ENCODE peak calls at places on chromosome 11, in five cellular contexts. One of them, this sample, is unnamed.

GRCh38 chr11:72141066-72141465 is 5.5 kb downstream of the FOLR3 start:
- DNase-seq in activated CD8-positive, alpha-beta memory T cell treated with anti-CD3 and anti-CD28 coated beads, Interleukin-2, amount 50 U/mL, for 48 hours: no peak
- DNase-seq in cerebellum: no peak
- DNase-seq in activated CD4-positive, alpha-beta T cell treated with anti-CD3 and anti-CD28 coated beads for 36 hours: peak; percentile 62
- DNase-seq in NB4: peak; percentile 68
- DNase-seq in this sample: no peak

GRCh38 chr11:33773399-33774355 is 643 bp downstream of the FBXO3 start:
- DNase-seq in activated CD8-positive, alpha-beta memory T cell treated with anti-CD3 and anti-CD28 coated beads, Interleukin-2, amount 50 U/mL, for 48 hours: peak; percentile 60
- DNase-seq in cerebellum: no peak
- DNase-seq in activated CD4-positive, alpha-beta T cell treated with anti-CD3 and anti-CD28 coated beads for 36 hours: peak; percentile 59
- DNase-seq in NB4: no peak
- DNase-seq in this sample: no peak

GRCh38 chr11:93908689-93909088 is 58.3 kb upstream of the VSTM5 start:
- DNase-seq in activated CD8-positive, alpha-beta memory T cell treated with anti-CD3 and anti-CD28 coated beads, Interleukin-2, amount 50 U/mL, for 48 hours: no peak
- DNase-seq in cerebellum: no peak
- DNase-seq in activated CD4-positive, alpha-beta T cell treated with anti-CD3 and anti-CD28 coated beads for 36 hours: no peak
- DNase-seq in NB4: no peak
- DNase-seq in this sample: no peak

GRCh38 chr11:100932474-100933100 is 197.0 kb downstream of the PGR start:
- DNase-seq in activated CD8-positive, alpha-beta memory T cell treated with anti-CD3 and anti-CD28 coated beads, Interleukin-2, amount 50 U/mL, for 48 hours: no peak
- DNase-seq in cerebellum: peak; percentile 2
- DNase-seq in activated CD4-positive, alpha-beta T cell treated with anti-CD3 and anti-CD28 coated beads for 36 hours: no peak
- DNase-seq in NB4: peak; percentile 16
- DNase-seq in this sample: peak; percentile 35

GRCh38 chr11:71423181-71423790 is 24.9 kb downstream of the DHCR7 start:
- DNase-seq in activated CD8-positive, alpha-beta memory T cell treated with anti-CD3 and anti-CD28 coated beads, Interleukin-2, amount 50 U/mL, for 48 hours: no peak
- DNase-seq in cerebellum: no peak
- DNase-seq in activated CD4-positive, alpha-beta T cell treated with anti-CD3 and anti-CD28 coated beads for 36 hours: no peak
- DNase-seq in NB4: no peak
- DNase-seq in this sample: no peak

GRCh38 chr11:12950681-12951080 is 58.4 kb upstream of the RASSF10 start:
- DNase-seq in activated CD8-positive, alpha-beta memory T cell treated with anti-CD3 and anti-CD28 coated beads, Interleukin-2, amount 50 U/mL, for 48 hours: no peak
- DNase-seq in cerebellum: no peak
- DNase-seq in activated CD4-positive, alpha-beta T cell treated with anti-CD3 and anti-CD28 coated beads for 36 hours: no peak
- DNase-seq in NB4: no peak
- DNase-seq in this sample: no peak

GRCh38 chr11:29352273-29352672 is 664.6 kb downstream of the KCNA4 start:
- DNase-seq in activated CD8-positive, alpha-beta memory T cell treated with anti-CD3 and anti-CD28 coated beads, Interleukin-2, amount 50 U/mL, for 48 hours: no peak
- DNase-seq in cerebellum: no peak
- DNase-seq in activated CD4-positive, alpha-beta T cell treated with anti-CD3 and anti-CD28 coated beads for 36 hours: no peak
- DNase-seq in NB4: no peak
- DNase-seq in this sample: no peak

GRCh38 chr11:17273668-17274321 is 2.7 kb upstream of the NUCB2 start:
- DNase-seq in activated CD8-positive, alpha-beta memory T cell treated with anti-CD3 and anti-CD28 coated beads, Interleukin-2, amount 50 U/mL, for 48 hours: no peak
- DNase-seq in cerebellum: no peak
- DNase-seq in activated CD4-positive, alpha-beta T cell treated with anti-CD3 and anti-CD28 coated beads for 36 hours: peak; percentile 47
- DNase-seq in NB4: peak; percentile 81
- DNase-seq in this sample: no peak

GRCh38 chr11:12860827-12861226 is 148.3 kb upstream of the RASSF10 start:
- DNase-seq in activated CD8-positive, alpha-beta memory T cell treated with anti-CD3 and anti-CD28 coated beads, Interleukin-2, amount 50 U/mL, for 48 hours: no peak
- DNase-seq in cerebellum: no peak
- DNase-seq in activated CD4-positive, alpha-beta T cell treated with anti-CD3 and anti-CD28 coated beads for 36 hours: no peak
- DNase-seq in NB4: no peak
- DNase-seq in this sample: no peak

GRCh38 chr11:2076441-2076840 is 62.7 kb downstream of the IGF2 start:
- DNase-seq in activated CD8-positive, alpha-beta memory T cell treated with anti-CD3 and anti-CD28 coated beads, Interleukin-2, amount 50 U/mL, for 48 hours: no peak
- DNase-seq in cerebellum: no peak
- DNase-seq in activated CD4-positive, alpha-beta T cell treated with anti-CD3 and anti-CD28 coated beads for 36 hours: no peak
- DNase-seq in NB4: no peak
- DNase-seq in this sample: no peak

GRCh38 chr11:122036022-122036421 is 80.0 kb downstream of the BLID start:
- DNase-seq in activated CD8-positive, alpha-beta memory T cell treated with anti-CD3 and anti-CD28 coated beads, Interleukin-2, amount 50 U/mL, for 48 hours: no peak
- DNase-seq in cerebellum: no peak
- DNase-seq in activated CD4-positive, alpha-beta T cell treated with anti-CD3 and anti-CD28 coated beads for 36 hours: no peak
- DNase-seq in NB4: no peak
- DNase-seq in this sample: no peak

GRCh38 chr11:111260761-111261160 is 15.2 kb downstream of the POU2AF2 start:
- DNase-seq in activated CD8-positive, alpha-beta memory T cell treated with anti-CD3 and anti-CD28 coated beads, Interleukin-2, amount 50 U/mL, for 48 hours: no peak
- DNase-seq in cerebellum: no peak
- DNase-seq in activated CD4-positive, alpha-beta T cell treated with anti-CD3 and anti-CD28 coated beads for 36 hours: no peak
- DNase-seq in NB4: no peak
- DNase-seq in this sample: no peak

GRCh38 chr11:12485328-12485727 is 108.0 kb downstream of the PARVA start:
- DNase-seq in activated CD8-positive, alpha-beta memory T cell treated with anti-CD3 and anti-CD28 coated beads, Interleukin-2, amount 50 U/mL, for 48 hours: no peak
- DNase-seq in cerebellum: no peak
- DNase-seq in activated CD4-positive, alpha-beta T cell treated with anti-CD3 and anti-CD28 coated beads for 36 hours: no peak
- DNase-seq in NB4: no peak
- DNase-seq in this sample: no peak

GRCh38 chr11:117180661-117181585 is 2.4 kb downstream of the SIDT2 start:
- DNase-seq in activated CD8-positive, alpha-beta memory T cell treated with anti-CD3 and anti-CD28 coated beads, Interleukin-2, amount 50 U/mL, for 48 hours: peak; percentile 80
- DNase-seq in cerebellum: peak; percentile 53
- DNase-seq in activated CD4-positive, alpha-beta T cell treated with anti-CD3 and anti-CD28 coated beads for 36 hours: peak; percentile 88
- DNase-seq in NB4: peak; percentile 82
- DNase-seq in this sample: no peak

GRCh38 chr11:17699157-17700114 is 19.9 kb upstream of the MYOD1 start:
- DNase-seq in activated CD8-positive, alpha-beta memory T cell treated with anti-CD3 and anti-CD28 coated beads, Interleukin-2, amount 50 U/mL, for 48 hours: no peak
- DNase-seq in cerebellum: no peak
- DNase-seq in activated CD4-positive, alpha-beta T cell treated with anti-CD3 and anti-CD28 coated beads for 36 hours: no peak
- DNase-seq in NB4: peak; percentile 22
- DNase-seq in this sample: no peak

GRCh38 chr11:120183701-120184141 is 27.1 kb upstream of the OAF start:
- DNase-seq in activated CD8-positive, alpha-beta memory T cell treated with anti-CD3 and anti-CD28 coated beads, Interleukin-2, amount 50 U/mL, for 48 hours: peak; percentile 26
- DNase-seq in cerebellum: no peak
- DNase-seq in activated CD4-positive, alpha-beta T cell treated with anti-CD3 and anti-CD28 coated beads for 36 hours: no peak
- DNase-seq in NB4: no peak
- DNase-seq in this sample: no peak

GRCh38 chr11:64083681-64084080 is 48.0 kb downstream of the FLRT1 start:
- DNase-seq in activated CD8-positive, alpha-beta memory T cell treated with anti-CD3 and anti-CD28 coated beads, Interleukin-2, amount 50 U/mL, for 48 hours: no peak
- DNase-seq in cerebellum: no peak
- DNase-seq in activated CD4-positive, alpha-beta T cell treated with anti-CD3 and anti-CD28 coated beads for 36 hours: no peak
- DNase-seq in NB4: no peak
- DNase-seq in this sample: no peak

GRCh38 chr11:31974737-31975136 is 116.1 kb upstream of the RCN1 start:
- DNase-seq in activated CD8-positive, alpha-beta memory T cell treated with anti-CD3 and anti-CD28 coated beads, Interleukin-2, amount 50 U/mL, for 48 hours: no peak
- DNase-seq in cerebellum: no peak
- DNase-seq in activated CD4-positive, alpha-beta T cell treated with anti-CD3 and anti-CD28 coated beads for 36 hours: no peak
- DNase-seq in NB4: no peak
- DNase-seq in this sample: no peak

GRCh38 chr11:15969281-15969680 is 387.1 kb downstream of the SOX6 start:
- DNase-seq in activated CD8-positive, alpha-beta memory T cell treated with anti-CD3 and anti-CD28 coated beads, Interleukin-2, amount 50 U/mL, for 48 hours: no peak
- DNase-seq in cerebellum: no peak
- DNase-seq in activated CD4-positive, alpha-beta T cell treated with anti-CD3 and anti-CD28 coated beads for 36 hours: no peak
- DNase-seq in NB4: peak; percentile 78
- DNase-seq in this sample: no peak

GRCh38 chr11:70456921-70457532 is 58.7 kb downstream of the CTTN start:
- DNase-seq in activated CD8-positive, alpha-beta memory T cell treated with anti-CD3 and anti-CD28 coated beads, Interleukin-2, amount 50 U/mL, for 48 hours: no peak
- DNase-seq in cerebellum: no peak
- DNase-seq in activated CD4-positive, alpha-beta T cell treated with anti-CD3 and anti-CD28 coated beads for 36 hours: peak; percentile 22
- DNase-seq in NB4: peak; percentile 40
- DNase-seq in this sample: no peak

GRCh38 chr11:69122642-69123431 is 32.9 kb upstream of the SMIM38 start:
- DNase-seq in activated CD8-positive, alpha-beta memory T cell treated with anti-CD3 and anti-CD28 coated beads, Interleukin-2, amount 50 U/mL, for 48 hours: peak; percentile 85
- DNase-seq in cerebellum: no peak
- DNase-seq in activated CD4-positive, alpha-beta T cell treated with anti-CD3 and anti-CD28 coated beads for 36 hours: peak; percentile 91
- DNase-seq in NB4: peak; percentile 26
- DNase-seq in this sample: no peak

GRCh38 chr11:114586797-114587196 is 8.8 kb downstream of the NXPE4 start:
- DNase-seq in activated CD8-positive, alpha-beta memory T cell treated with anti-CD3 and anti-CD28 coated beads, Interleukin-2, amount 50 U/mL, for 48 hours: no peak
- DNase-seq in cerebellum: no peak
- DNase-seq in activated CD4-positive, alpha-beta T cell treated with anti-CD3 and anti-CD28 coated beads for 36 hours: no peak
- DNase-seq in NB4: no peak
- DNase-seq in this sample: no peak

GRCh38 chr11:121596195-121597145 is 143.7 kb upstream of the SORL1-AS1 start:
- DNase-seq in activated CD8-positive, alpha-beta memory T cell treated with anti-CD3 and anti-CD28 coated beads, Interleukin-2, amount 50 U/mL, for 48 hours: no peak
- DNase-seq in cerebellum: no peak
- DNase-seq in activated CD4-positive, alpha-beta T cell treated with anti-CD3 and anti-CD28 coated beads for 36 hours: no peak
- DNase-seq in NB4: no peak
- DNase-seq in this sample: no peak

GRCh38 chr11:124920870-124921609 is 2.0 kb downstream of the HEPN1 start:
- DNase-seq in activated CD8-positive, alpha-beta memory T cell treated with anti-CD3 and anti-CD28 coated beads, Interleukin-2, amount 50 U/mL, for 48 hours: peak; percentile 88
- DNase-seq in cerebellum: no peak
- DNase-seq in activated CD4-positive, alpha-beta T cell treated with anti-CD3 and anti-CD28 coated beads for 36 hours: peak; percentile 88
- DNase-seq in NB4: no peak
- DNase-seq in this sample: peak; percentile 28

GRCh38 chr11:16321148-16321547 is 35.2 kb downstream of the SOX6 start:
- DNase-seq in activated CD8-positive, alpha-beta memory T cell treated with anti-CD3 and anti-CD28 coated beads, Interleukin-2, amount 50 U/mL, for 48 hours: no peak
- DNase-seq in cerebellum: no peak
- DNase-seq in activated CD4-positive, alpha-beta T cell treated with anti-CD3 and anti-CD28 coated beads for 36 hours: no peak
- DNase-seq in NB4: no peak
- DNase-seq in this sample: no peak

GRCh38 chr11:119509969-119510401 is 87.0 kb upstream of the THY1 start:
- DNase-seq in activated CD8-positive, alpha-beta memory T cell treated with anti-CD3 and anti-CD28 coated beads, Interleukin-2, amount 50 U/mL, for 48 hours: no peak
- DNase-seq in cerebellum: no peak
- DNase-seq in activated CD4-positive, alpha-beta T cell treated with anti-CD3 and anti-CD28 coated beads for 36 hours: peak; percentile 66
- DNase-seq in NB4: peak; percentile 89
- DNase-seq in this sample: no peak

GRCh38 chr11:5363712-5364111 is 12.4 kb downstream of the OR51B6 start:
- DNase-seq in activated CD8-positive, alpha-beta memory T cell treated with anti-CD3 and anti-CD28 coated beads, Interleukin-2, amount 50 U/mL, for 48 hours: no peak
- DNase-seq in cerebellum: no peak
- DNase-seq in activated CD4-positive, alpha-beta T cell treated with anti-CD3 and anti-CD28 coated beads for 36 hours: no peak
- DNase-seq in NB4: no peak
- DNase-seq in this sample: no peak

This sample was measured in NCI-H446 treated with DMSO at 0.1 percent for 48 hours.